ENCODE peak calls at places on chromosomes 3 and 15, in seven cellular contexts. One of them, this sample, is unnamed.

GRCh38 chr15:48355377-48355776 is 24.1 kb downstream of the DUT start:
- DNase-seq in mammary epithelial cell: no peak
- DNase-seq in foreskin fibroblast: no peak
- DNase-seq in DMS79: no peak
- DNase-seq in ureter: no peak
- DNase-seq in CD8-positive, alpha-beta memory T cell: no peak
- DNase-seq in Calu3: peak
- DNase-seq in this sample: no peak

GRCh38 chr3:136733317-136733833 is 18.8 kb downstream of the STAG1 start:
- DNase-seq in ureter: no peak
- DNase-seq in DMS79: no peak
- DNase-seq in foreskin fibroblast: peak
- DNase-seq in CD8-positive, alpha-beta memory T cell: no peak
- DNase-seq in Calu3: no peak
- DNase-seq in mammary epithelial cell: peak
- DNase-seq in this sample: no peak

GRCh38 chr3:161305095-161305991 is 66.0 kb downstream of the SPTSSB start:
- DNase-seq in DMS79: no peak
- DNase-seq in mammary epithelial cell: peak
- DNase-seq in Calu3: peak
- DNase-seq in CD8-positive, alpha-beta memory T cell: no peak
- DNase-seq in foreskin fibroblast: peak
- DNase-seq in ureter: no peak
- DNase-seq in this sample: no peak

GRCh38 chr3:111691293-111691909 is 96.3 kb upstream of the ZBED2 start:
- DNase-seq in ureter: no peak
- DNase-seq in Calu3: no peak
- DNase-seq in DMS79: no peak
- DNase-seq in CD8-positive, alpha-beta memory T cell: no peak
- DNase-seq in mammary epithelial cell: peak
- DNase-seq in foreskin fibroblast: peak
- DNase-seq in this sample: no peak

GRCh38 chr3:54776601-54777000 is 151.3 kb downstream of the LRTM1 start:
- DNase-seq in Calu3: no peak
- DNase-seq in foreskin fibroblast: no peak
- DNase-seq in ureter: no peak
- DNase-seq in mammary epithelial cell: no peak
- DNase-seq in DMS79: no peak
- DNase-seq in CD8-positive, alpha-beta memory T cell: no peak
- DNase-seq in this sample: no peak

GRCh38 chr3:8822141-8822540 is 52.7 kb upstream of the OXTR start:
- DNase-seq in mammary epithelial cell: peak
- DNase-seq in CD8-positive, alpha-beta memory T cell: no peak
- DNase-seq in DMS79: no peak
- DNase-seq in Calu3: no peak
- DNase-seq in foreskin fibroblast: peak
- DNase-seq in ureter: no peak
- DNase-seq in this sample: no peak

GRCh38 chr3:52225452-52226228 is at the start of gene TLR9:
- DNase-seq in Calu3: no peak
- DNase-seq in mammary epithelial cell: no peak
- DNase-seq in ureter: peak
- DNase-seq in foreskin fibroblast: no peak
- DNase-seq in DMS79: no peak
- DNase-seq in CD8-positive, alpha-beta memory T cell: no peak
- DNase-seq in this sample: no peak

GRCh38 chr15:40155270-40155910 is 5.5 kb upstream of the BUB1B start:
- DNase-seq in foreskin fibroblast: no peak
- DNase-seq in CD8-positive, alpha-beta memory T cell: no peak
- DNase-seq in ureter: peak
- DNase-seq in DMS79: peak
- DNase-seq in Calu3: peak
- DNase-seq in mammary epithelial cell: peak
- DNase-seq in this sample: no peak

GRCh38 chr15:57026016-57026602 is 107.7 kb downstream of the TCF12 start:
- DNase-seq in CD8-positive, alpha-beta memory T cell: no peak
- DNase-seq in foreskin fibroblast: no peak
- DNase-seq in Calu3: no peak
- DNase-seq in mammary epithelial cell: no peak
- DNase-seq in DMS79: no peak
- DNase-seq in ureter: no peak
- DNase-seq in this sample: no peak

GRCh38 chr15:94972314-94972713 is 741.0 kb downstream of the MCTP2 start:
- DNase-seq in Calu3: no peak
- DNase-seq in CD8-positive, alpha-beta memory T cell: no peak
- DNase-seq in DMS79: no peak
- DNase-seq in mammary epithelial cell: peak
- DNase-seq in foreskin fibroblast: no peak
- DNase-seq in ureter: no peak
- DNase-seq in this sample: no peak

GRCh38 chr3:188905991-188906635 is 265.7 kb upstream of the TPRG1 start:
- DNase-seq in ureter: no peak
- DNase-seq in foreskin fibroblast: no peak
- DNase-seq in CD8-positive, alpha-beta memory T cell: no peak
- DNase-seq in Calu3: no peak
- DNase-seq in DMS79: peak
- DNase-seq in mammary epithelial cell: no peak
- DNase-seq in this sample: no peak